ENCODE peak calls at places on chromosomes 16 and 17, in six cellular contexts. O is esophagus squamous epithelium, R is sigmoid colon, V is left ventricle myocardium inferior, K is thyroid gland, N is body of pancreas. D is an unnamed sample.

GRCh38 chr16:1080801-1081733 is 8.5 kb downstream of the SSTR5 start:
- DNase-seq in V (no peak), N (no peak), K (no peak), R (no peak), O (no peak), D (no peak)

GRCh38 chr16:64489449-64489848 is 632.4 kb downstream of the CDH11 start:
- DNase-seq in N (no peak), O (no peak), R (no peak), K (no peak), V (no peak), D (no peak)

GRCh38 chr17:54900457-54901229 is at the start of gene TOM1L1:
- DNase-seq in O (no peak), V (peak; percentile 64), N (peak; percentile 87), K (peak; percentile 89), R (peak; percentile 77), D (peak; percentile 90)

GRCh38 chr16:10521681-10522274 is 58.6 kb downstream of the EMP2 start:
- DNase-seq in R (peak; percentile 76), O (no peak), K (peak; percentile 69), V (no peak), N (peak; percentile 67), D (no peak)

GRCh38 chr16:15484662-15485061 is 50.3 kb downstream of the BMERB1 start:
- DNase-seq in O (no peak), V (no peak), K (no peak), N (no peak), R (no peak), D (no peak)

GRCh38 chr17:36142230-36142629 is 34.2 kb downstream of the TBC1D3B start:
- DNase-seq in N (no peak), K (no peak), R (no peak), O (no peak), V (no peak), D (no peak)

GRCh38 chr17:311119-311848 is 41.3 kb downstream of the RPH3AL start:
- DNase-seq in N (no peak), O (no peak), R (peak; percentile 28), V (no peak), K (no peak), D (no peak)

GRCh38 chr17:50170662-50171370 is 5.0 kb downstream of the SGCA start:
- DNase-seq in O (no peak), R (no peak), K (no peak), V (no peak), N (no peak), D (no peak)

GRCh38 chr16:2471016-2471652 is at the start of gene NTN3:
- DNase-seq in V (no peak), K (peak; percentile 32), R (no peak), O (no peak), N (no peak), D (peak; percentile 55)

GRCh38 chr17:74430706-74431567 is 951 bp upstream of the GPRC5C start:
- DNase-seq in V (peak; percentile 83), O (no peak), K (peak; percentile 100), R (peak; percentile 94), N (peak; percentile 93), D (peak; percentile 88)

GRCh38 chr16:83733301-83733700 is 74.5 kb upstream of the HSBP1 start:
- DNase-seq in O (no peak), K (no peak), V (peak; percentile 20), R (no peak), N (peak; percentile 12), D (no peak)

GRCh38 chr17:72176516-72176851 is 55.7 kb downstream of the SOX9 start:
- DNase-seq in V (no peak), O (no peak), K (no peak), R (no peak), N (no peak), D (no peak)

GRCh38 chr17:192666-193425 is 11.4 kb upstream of the DOC2B start:
- DNase-seq in N (no peak), R (no peak), O (no peak), K (no peak), V (no peak), D (no peak)

GRCh38 chr16:80806957-80807356 is 2.6 kb upstream of the CDYL2 start:
- DNase-seq in V (no peak), N (no peak), O (no peak), R (no peak), K (no peak), D (no peak)

GRCh38 chr16:50942143-50942542 is 200.3 kb downstream of the CYLD start:
- DNase-seq in O (no peak), V (no peak), N (no peak), K (no peak), R (no peak), D (no peak)

GRCh38 chr17:78708510-78708973 is 73.5 kb downstream of the CYTH1 start:
- DNase-seq in R (peak; percentile 86), V (peak; percentile 65), N (peak; percentile 72), K (peak; percentile 90), O (no peak), D (peak; percentile 79)

GRCh38 chr16:27769561-27770222 is 219.7 kb downstream of the KATNIP start:
- DNase-seq in K (peak; percentile 74), V (no peak), R (no peak), N (no peak), O (no peak), D (peak; percentile 11)

GRCh38 chr16:10930755-10931093 is 11.5 kb downstream of the DEXI start:
- DNase-seq in N (no peak), O (no peak), K (no peak), V (no peak), R (no peak), D (no peak)

GRCh38 chr16:83215417-83216001 is 588.7 kb downstream of the CDH13 start:
- DNase-seq in K (no peak), R (no peak), V (no peak), N (peak; percentile 36), O (no peak), D (peak; percentile 45)

GRCh38 chr16:6132121-6132520 is 1034.5 kb upstream of the EEF2KMT start:
- DNase-seq in V (no peak), K (no peak), O (no peak), N (no peak), R (no peak), D (no peak)
- TF ChIP-seq CTCF in V (no peak), K (no peak), O (no peak), N (no peak), R (no peak), D (no peak)

GRCh38 chr17:32477220-32477619 is 9.6 kb upstream of the CDK5R1 start:
- DNase-seq in O (no peak), N (no peak), V (no peak), K (no peak), R (no peak), D (no peak)

GRCh38 chr17:32479074-32479617 is 7.6 kb upstream of the CDK5R1 start:
- DNase-seq in O (no peak), V (no peak), N (no peak), K (no peak), R (no peak), D (no peak)

GRCh38 chr17:32481193-32481592 is 5.6 kb upstream of the CDK5R1 start:
- DNase-seq in R (peak; percentile 40), K (no peak), V (no peak), O (no peak), N (no peak), D (no peak)

GRCh38 chr17:32471652-32472051 is 15.1 kb upstream of the CDK5R1 start:
- DNase-seq in V (no peak), K (no peak), O (no peak), R (no peak), N (no peak), D (no peak)

GRCh38 chr17:32475258-32475657 is 11.5 kb upstream of the CDK5R1 start:
- DNase-seq in R (no peak), K (no peak), V (no peak), N (no peak), O (no peak), D (no peak)
- H3K36me3 ChIP-seq in R (peaks cover 100% of the 10 kb centered on the region), K (peaks cover 92% of the 10 kb centered on the region), V (peaks cover 98% of the 10 kb centered on the region), N (no peaks in the 10 kb centered on the region), O (peaks cover 74% of the 10 kb centered on the region), D (peaks cover 12% of the 10 kb centered on the region)

GRCh38 chr17:2187758-2188157 is 115.8 kb downstream of the SMG6 start:
- DNase-seq in N (no peak), R (no peak), K (no peak), O (no peak), V (no peak), D (no peak)

GRCh38 chr17:2191785-2192184 is 111.8 kb downstream of the SMG6 start:
- DNase-seq in R (no peak), K (no peak), O (no peak), N (no peak), V (no peak), D (no peak)

GRCh38 chr17:2191227-2191626 is 112.4 kb downstream of the SMG6 start:
- DNase-seq in V (no peak), N (no peak), K (no peak), R (no peak), O (no peak), D (no peak)

GRCh38 chr17:2189231-2189630 is 114.4 kb downstream of the SMG6 start:
- DNase-seq in K (no peak), R (no peak), N (no peak), O (no peak), V (no peak), D (no peak)

DNA sequence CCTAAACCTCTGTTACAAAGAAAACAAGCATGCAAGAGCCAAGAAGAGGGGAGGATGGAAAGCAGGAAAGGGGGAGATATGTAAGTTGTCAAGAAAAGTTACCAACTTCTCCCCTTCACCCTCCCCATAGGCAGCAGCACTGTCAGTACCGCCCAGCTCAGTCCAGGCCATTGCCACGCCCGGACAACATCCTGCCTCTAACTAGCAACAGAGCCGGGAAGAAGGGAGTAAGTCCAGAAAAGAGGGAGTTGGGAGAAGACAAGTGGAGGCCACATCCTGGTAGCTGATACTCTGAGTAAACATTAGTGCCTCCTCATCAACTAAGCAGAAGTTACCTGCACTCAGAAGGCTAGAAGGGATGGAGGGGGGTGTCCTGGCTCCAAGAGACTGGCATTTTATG is 113.6 kb downstream of the SMG6 start:
- DNase-seq in V (no peak), N (no peak), O (no peak), R (no peak), K (no peak), D (no peak)
- H3K4me1 ChIP-seq in V (peaks cover 65% of the 10 kb centered on the region), N (no peaks in the 10 kb centered on the region), O (peaks cover 14% of the 10 kb centered on the region), R (peaks cover 41% of the 10 kb centered on the region), K (peaks cover 18% of the 10 kb centered on the region), D (no peaks in the 10 kb centered on the region)

GRCh38 chr17:4584125-4584834 is at the start of gene SMTNL2:
- DNase-seq in K (peak; percentile 12), O (no peak), R (peak; percentile 73), V (peak; percentile 80), N (no peak), D (peak; percentile 65)

GRCh38 chr17:4584835-4585187 is 482 bp downstream of the SMTNL2 start:
- DNase-seq in R (no peak), V (no peak), K (no peak), N (no peak), O (no peak), D (no peak)

GRCh38 chr17:4583206-4583605 is 1.1 kb upstream of the SMTNL2 start:
- DNase-seq in K (no peak), V (no peak), R (no peak), N (no peak), O (no peak), D (no peak)

GRCh38 chr17:4582691-4583090 is 1.6 kb upstream of the SMTNL2 start:
- DNase-seq in O (no peak), K (no peak), V (no peak), N (no peak), R (no peak), D (no peak)

DNA sequence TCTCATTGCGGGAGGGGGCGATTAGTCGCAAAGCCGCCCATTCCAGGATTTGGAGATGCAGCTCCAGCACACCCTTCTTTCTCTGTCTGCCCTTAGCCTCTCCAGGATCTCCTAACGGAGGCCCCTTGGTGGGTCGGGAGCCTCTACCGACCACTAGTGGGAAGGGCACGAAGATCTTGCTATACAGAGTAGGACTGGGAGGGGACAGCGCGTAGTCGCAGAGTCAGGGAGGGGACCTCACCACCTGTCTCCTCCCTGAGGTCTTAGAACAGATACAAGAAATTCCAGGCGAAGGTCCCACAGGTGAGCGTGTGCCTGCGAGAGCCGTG is 569 bp upstream of the SMTNL2 start:
- DNase-seq in O (no peak), N (no peak), K (no peak), V (no peak), R (no peak), D (peak; percentile 77)
- TF ChIP-seq CTCF in O (peak; percentile 28), N (no peak), K (no peak), V (peak; percentile 63), R (no peak), D (peak; percentile 45)